ENCODE peak calls at places on chromosome 15, in nine cellular contexts. F is cardiac fibroblast, A is lower leg skin, E is GM06990, Q is hepatocyte, R is astrocyte of the spinal cord, X is osteoblast, Y is heart right ventricle, I is AG10803. G is an unnamed sample.

GRCh38 chr15:84081391-84082168 is 154.0 kb upstream of the GOLGA6L4 start:
- DNase-seq in F (peak), A (no peak), E (no peak), Q (no peak), R (no peak), X (no peak), Y (no peak), I (no peak), G (no peak)

GRCh38 chr15:60745469-60745971 is 266.6 kb upstream of the ICE2 start:
- DNase-seq in F (peak), A (no peak), E (no peak), Q (no peak), R (peak), X (peak), Y (peak), I (peak), G (peak)

GRCh38 chr15:34808016-34808415 is 12.7 kb upstream of the ACTC1 start:
- DNase-seq in F (peak), A (no peak), E (no peak), Q (no peak), R (peak), X (no peak), Y (no peak), I (no peak), G (peak)

GRCh38 chr15:34027606-34028005 is 11.4 kb downstream of the AVEN start:
- DNase-seq in F (no peak), A (no peak), E (no peak), Q (no peak), R (no peak), X (no peak), Y (no peak), I (no peak), G (no peak)

GRCh38 chr15:79047676-79048439 is 42.7 kb downstream of the RASGRF1 start:
- DNase-seq in F (no peak), A (no peak), E (no peak), Q (no peak), R (no peak), X (no peak), Y (no peak), I (no peak), G (no peak)

GRCh38 chr15:79898369-79898768 is 1.6 kb upstream of the MTHFS start:
- DNase-seq in F (no peak), A (no peak), E (no peak), Q (no peak), R (no peak), X (no peak), Y (no peak), I (no peak), G (no peak)

GRCh38 chr15:86384191-86384590 is 304.5 kb downstream of the AGBL1 start:
- DNase-seq in F (no peak), A (no peak), E (no peak), Q (no peak), R (no peak), X (no peak), Y (no peak), I (no peak), G (no peak)

GRCh38 chr15:89042387-89042786 is 45.9 kb upstream of the ABHD2 start:
- DNase-seq in F (no peak), A (no peak), E (no peak), Q (no peak), R (no peak), X (no peak), Y (no peak), I (no peak), G (no peak)

GRCh38 chr15:50046868-50047267 is 72.2 kb downstream of the ATP8B4 start:
- DNase-seq in F (peak), A (no peak), E (no peak), Q (no peak), R (no peak), X (peak), Y (no peak), I (no peak), G (peak)

GRCh38 chr15:71043373-71043772 is 71.9 kb upstream of the THSD4 start:
- DNase-seq in F (peak), A (no peak), E (no peak), Q (no peak), R (no peak), X (no peak), Y (no peak), I (peak), G (peak)

GRCh38 chr15:82916161-82916952 is 36.2 kb downstream of the HOMER2 start:
- DNase-seq in F (no peak), A (peak), E (no peak), Q (no peak), R (no peak), X (no peak), Y (no peak), I (no peak), G (no peak)

GRCh38 chr15:78242128-78242527 is 7.8 kb upstream of the ACSBG1 start:
- DNase-seq in F (peak), A (no peak), E (no peak), Q (peak), R (no peak), X (no peak), Y (no peak), I (no peak), G (no peak)

GRCh38 chr15:77865106-77865630 is 212.3 kb downstream of the TBC1D2B start:
- DNase-seq in F (no peak), A (peak), E (no peak), Q (no peak), R (no peak), X (no peak), Y (no peak), I (no peak), G (no peak)

GRCh38 chr15:99447497-99448371 is 118.0 kb upstream of the MEF2A start:
- DNase-seq in F (no peak), A (peak), E (no peak), Q (no peak), R (no peak), X (peak), Y (no peak), I (no peak), G (no peak)

GRCh38 chr15:96320703-96321421 is 9.6 kb upstream of the NR2F2 start:
- DNase-seq in F (peak), A (no peak), E (no peak), Q (no peak), R (peak), X (no peak), Y (no peak), I (no peak), G (no peak)

GRCh38 chr15:80596521-80596976 is 98.6 kb upstream of the ABHD17C start:
- DNase-seq in F (peak), A (peak), E (no peak), Q (peak), R (no peak), X (no peak), Y (no peak), I (no peak), G (no peak)

GRCh38 chr15:95269247-95270155 is 1038.1 kb downstream of the MCTP2 start:
- DNase-seq in F (no peak), A (no peak), E (no peak), Q (no peak), R (no peak), X (no peak), Y (no peak), I (no peak), G (no peak)

GRCh38 chr15:77599899-77600298 is 32.8 kb downstream of the LINGO1 start:
- DNase-seq in F (peak), A (no peak), E (no peak), Q (no peak), R (no peak), X (no peak), Y (peak), I (no peak), G (peak)

GRCh38 chr15:91801836-91802534 is 51.5 kb upstream of the SLCO3A1 start:
- DNase-seq in F (no peak), A (no peak), E (no peak), Q (no peak), R (no peak), X (no peak), Y (no peak), I (no peak), G (no peak)

GRCh38 chr15:99476413-99477222 is 89.2 kb upstream of the MEF2A start:
- DNase-seq in F (peak), A (peak), E (peak), Q (peak), R (peak), X (peak), Y (peak), I (peak), G (peak)

GRCh38 chr15:87874896-87875661 is 381.5 kb downstream of the NTRK3 start:
- DNase-seq in F (no peak), A (peak), E (no peak), Q (peak), R (peak), X (no peak), Y (no peak), I (peak), G (peak)

GRCh38 chr15:58443291-58443690 is 11.5 kb downstream of the LIPC start:
- DNase-seq in F (no peak), A (peak), E (no peak), Q (no peak), R (no peak), X (no peak), Y (no peak), I (no peak), G (no peak)

GRCh38 chr15:30905821-30906220 is 2.1 kb downstream of the FAN1 start:
- DNase-seq in F (no peak), A (no peak), E (no peak), Q (no peak), R (no peak), X (no peak), Y (no peak), I (no peak), G (no peak)
- TF ChIP-seq CTCF in F (peak), A (no peak), E (no peak), Q (peak), R (no peak), X (peak), Y (no peak), I (no peak), G (peak)

DNA sequence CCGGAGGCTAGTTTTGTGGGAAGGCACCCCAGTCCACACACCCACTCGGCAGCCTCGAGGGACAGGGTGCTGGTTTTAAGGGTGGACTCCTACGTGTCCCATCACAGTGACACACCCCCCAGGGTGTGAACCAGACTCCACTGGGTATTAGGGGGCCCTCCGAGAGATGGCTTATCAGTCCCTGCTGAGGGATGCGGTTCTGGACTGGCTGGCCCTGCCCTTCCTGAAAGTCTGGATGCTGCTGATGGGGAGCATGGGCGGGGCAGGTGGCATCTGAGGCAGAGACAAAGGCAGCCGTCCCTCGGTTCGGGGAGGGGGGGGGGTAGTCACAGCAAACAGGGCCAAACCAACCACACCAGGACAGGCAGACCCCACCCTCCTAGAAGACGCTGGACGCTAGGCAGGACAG is 939 bp upstream of the ULK3 start:
- DNase-seq in F (no peak), A (no peak), E (no peak), Q (no peak), R (no peak), X (peak), Y (no peak), I (no peak), G (no peak)
- H3K4me3 ChIP-seq in F (no peak), A (no peak), E (no peak), Q (no peak), R (no peak), X (no peak), Y (no peak), I (no peak), G (no peak)

DNA sequence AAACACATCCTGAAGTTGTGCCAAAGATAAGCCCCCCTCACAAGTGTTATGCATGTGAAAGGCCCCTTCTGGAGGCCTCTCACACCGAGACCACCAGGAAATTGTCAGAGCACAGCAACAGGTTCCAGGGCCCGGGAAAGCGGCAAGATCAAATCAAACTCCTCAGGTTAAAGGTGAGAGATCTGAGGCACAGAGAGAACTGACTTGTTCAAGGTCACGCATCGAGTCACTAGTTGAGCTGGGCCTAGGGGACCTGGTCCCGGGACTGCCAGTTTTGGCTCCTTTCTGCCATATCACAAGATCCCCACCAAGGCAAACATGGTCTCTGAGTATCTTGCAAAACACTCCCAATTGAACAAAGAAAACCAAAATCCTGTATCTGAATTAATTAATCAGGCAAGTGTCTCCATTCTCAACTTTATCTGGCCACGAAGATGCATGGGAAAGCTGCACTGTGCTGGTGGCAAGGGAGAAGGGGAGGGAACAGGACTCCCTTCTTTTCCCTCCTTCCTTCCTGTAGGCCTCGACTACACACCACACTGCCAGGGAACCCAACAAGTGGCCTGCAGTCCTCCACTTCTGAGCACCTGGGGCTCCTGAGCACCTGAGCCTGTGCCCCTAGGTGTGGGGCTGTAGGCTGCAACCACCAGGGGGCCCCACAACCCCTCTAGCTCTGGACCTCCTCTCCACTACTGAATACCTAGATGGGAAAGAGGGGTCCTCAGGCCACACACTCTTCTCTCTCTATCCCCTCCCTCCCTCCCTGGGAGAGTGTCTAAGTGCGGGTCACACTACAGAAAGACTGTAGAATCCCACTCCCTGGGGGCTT is 37.3 kb downstream of the ANP32A start:
- DNase-seq in F (no peak), A (peak), E (no peak), Q (peak), R (no peak), X (no peak), Y (peak), I (no peak), G (no peak)
- TF ChIP-seq CTCF in F (peak), A (no peak), E (peak), Q (peak), R (peak), X (peak), Y (peak), I (peak), G (peak)

GRCh38 chr15:39227001-39227400 is 353.9 kb upstream of the THBS1 start:
- DNase-seq in F (no peak), A (no peak), E (no peak), Q (no peak), R (no peak), X (no peak), Y (no peak), I (no peak), G (no peak)
- H3K4me3 ChIP-seq in F (no peak), A (no peak), E (no peak), Q (no peak), R (no peak), X (no peak), Y (no peak), I (no peak), G (no peak)

G was measured in fibroblast of the aortic adventitia.